ENCODE peak calls at places on chromosomes 5 and 9, in four cellular contexts. T, V, E and R are unnamed samples.

GRCh38 chr5:181170996-181171395 is 23.6 kb downstream of the OR2V2 start:
- DNase-seq in V (no peak), E (no peak), T (peak; percentile 37), R (no peak)

GRCh38 chr5:14730466-14730865 is 65.9 kb downstream of the OTULIN start:
- DNase-seq in V (no peak), E (no peak), T (no peak), R (no peak)

GRCh38 chr5:67111779-67112178 is 84.8 kb downstream of the CD180 start:
- DNase-seq in E (no peak), T (no peak), V (no peak), R (no peak)

GRCh38 chr9:121661328-121661727 is 9.9 kb downstream of the DAB2IP start:
- DNase-seq in T (no peak), E (no peak), V (no peak), R (no peak)

GRCh38 chr5:158014367-158014766 is 155.4 kb upstream of the CLINT1 start:
- DNase-seq in E (no peak), V (no peak), T (no peak), R (no peak)

GRCh38 chr9:126162611-126163381 is 163.8 kb upstream of the MVB12B start:
- DNase-seq in V (no peak), E (peak; percentile 32), T (no peak), R (no peak)

GRCh38 chr5:6780802-6781391 is 67.7 kb downstream of the TENT4A start:
- DNase-seq in T (no peak), V (no peak), E (no peak), R (peak; percentile 51)

GRCh38 chr9:8431505-8431904 is 631.9 kb upstream of the DMAC1 start:
- DNase-seq in E (no peak), T (no peak), V (no peak), R (no peak)

GRCh38 chr9:121690316-121690715 is 38.9 kb downstream of the DAB2IP start:
- DNase-seq in T (no peak), V (no peak), E (no peak), R (peak; percentile 72)

GRCh38 chr5:131418846-131419245 is 155.0 kb downstream of the CDC42SE2 start:
- DNase-seq in V (no peak), T (no peak), E (no peak), R (no peak)

GRCh38 chr5:73117088-73117755 is 3.2 kb upstream of the TMEM171 start:
- DNase-seq in V (no peak), T (no peak), E (no peak), R (no peak)

GRCh38 chr9:89742660-89743059 is 137.8 kb downstream of the GADD45G start:
- DNase-seq in T (no peak), V (no peak), E (no peak), R (no peak)

GRCh38 chr9:88991066-88992030 is at the start of gene S1PR3:
- DNase-seq in E (peak; percentile 81), V (peak; percentile 82), T (no peak), R (peak; percentile 79)

GRCh38 chr5:32475338-32476097 is 31.0 kb upstream of the ZFR start:
- DNase-seq in E (no peak), T (no peak), V (no peak), R (peak; percentile 53)

GRCh38 chr5:178207183-178207916 is 3.0 kb downstream of the HNRNPAB start:
- DNase-seq in V (no peak), T (peak; percentile 67), E (no peak), R (no peak)

GRCh38 chr9:91285729-91286353 is 75.9 kb downstream of the AUH start:
- DNase-seq in V (no peak), E (no peak), T (peak; percentile 54), R (no peak)

GRCh38 chr9:16928179-16928945 is 57.9 kb upstream of the BNC2 start:
- DNase-seq in E (no peak), V (no peak), T (peak; percentile 35), R (peak; percentile 76)

GRCh38 chr5:1958211-1959010 is 75.7 kb upstream of the IRX4 start:
- DNase-seq in T (no peak), E (peak; percentile 17), V (no peak), R (no peak)

GRCh38 chr5:54905942-54906537 is 79.4 kb downstream of the ESM1 start:
- DNase-seq in V (peak; percentile 46), T (peak; percentile 82), E (peak; percentile 79), R (peak; percentile 69)

GRCh38 chr5:61055434-61056006 is 106.7 kb downstream of the SMIM15 start:
- DNase-seq in E (no peak), V (no peak), T (peak; percentile 72), R (peak; percentile 67)

DNA sequence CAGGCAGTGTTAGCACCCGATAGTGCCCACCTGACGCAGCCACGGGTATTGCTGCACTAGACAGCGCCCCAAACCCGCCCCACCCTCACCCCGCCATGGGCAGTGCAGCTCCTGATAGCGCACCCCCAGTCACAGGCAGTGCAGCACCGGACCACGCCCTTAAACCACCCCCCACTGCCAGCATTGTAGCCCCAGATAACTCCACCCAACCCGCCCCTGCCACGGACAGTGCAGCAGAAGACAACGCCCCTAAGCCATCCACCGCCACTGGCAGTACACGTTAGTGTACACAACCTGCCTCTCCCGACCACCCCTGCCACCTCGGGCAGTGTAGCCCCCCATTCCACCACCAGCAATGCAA is 825 bp upstream of the PCAT7 start:
- DNase-seq in E (no peak), T (no peak), V (no peak), R (no peak)
- H3K56ac ChIP-seq in E (peak overlapping the region; percentile 10), T (no peak overlapping the region), V (no peak overlapping the region), R (peak overlapping the region; percentile 76)

GRCh38 chr5:172776235-172776594 is 5.2 kb upstream of the DUSP1 start:
- DNase-seq in E (no peak), V (no peak), T (no peak), R (no peak)

GRCh38 chr5:172778223-172778814 is 7.3 kb upstream of the DUSP1 start:
- DNase-seq in T (peak; percentile 89), E (no peak), V (no peak), R (peak; percentile 70)

GRCh38 chr5:172775326-172776234 is 4.6 kb upstream of the DUSP1 start:
- DNase-seq in V (no peak), T (peak; percentile 90), E (no peak), R (peak; percentile 39)

GRCh38 chr5:172779968-172780350 is 9.0 kb upstream of the DUSP1 start:
- DNase-seq in V (no peak), T (no peak), E (no peak), R (no peak)

DNA sequence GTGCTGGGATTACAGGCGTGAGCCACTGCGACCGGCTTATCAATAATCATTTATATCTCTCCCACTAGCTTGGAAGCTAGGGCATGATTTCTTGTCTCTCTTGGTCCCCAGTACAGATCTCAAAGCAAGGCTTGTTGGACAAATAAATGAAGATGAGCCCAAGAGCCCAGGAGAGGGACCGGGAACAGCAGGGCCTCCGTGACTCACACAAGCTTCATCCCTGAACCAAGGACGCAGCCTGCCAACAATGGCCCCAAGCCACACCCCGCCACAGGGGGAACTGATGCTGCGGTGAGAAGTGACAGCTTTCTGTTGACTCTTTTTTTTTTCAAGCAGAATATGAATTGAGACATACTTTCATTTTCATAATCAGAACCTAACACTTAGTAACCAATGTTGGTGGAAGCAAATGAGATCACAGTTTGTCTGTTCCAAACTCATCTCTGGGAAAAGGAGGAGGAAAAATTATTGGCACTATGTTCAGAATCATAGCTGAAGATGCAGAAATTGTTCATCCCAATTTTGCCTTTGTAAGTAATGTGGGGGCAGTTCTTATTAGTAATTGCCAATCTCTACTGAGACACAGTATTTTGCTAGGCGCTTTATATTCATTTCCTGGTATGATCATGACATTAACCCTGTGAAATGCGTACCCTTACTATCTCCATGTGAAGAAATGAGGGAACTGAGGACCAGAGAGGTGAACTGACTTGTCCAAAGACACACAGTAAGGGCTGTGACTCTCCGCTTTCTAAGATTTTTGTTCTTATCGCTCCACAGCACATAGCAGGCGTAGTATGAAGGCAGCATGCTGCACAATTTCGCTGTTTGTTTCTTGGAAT is 6.6 kb upstream of the DUSP1 start:
- DNase-seq in V (no peak), E (no peak), T (peak; percentile 85), R (peak; percentile 70)
- H3K4me1 ChIP-seq in V (no peaks in the 10 kb centered on the region), E (no peaks in the 10 kb centered on the region), T (peaks cover 23% of the 10 kb centered on the region), R (no peaks in the 10 kb centered on the region)

GRCh38 chr9:100100268-100100667 is 1.2 kb downstream of the INVS start:
- DNase-seq in E (no peak), V (no peak), T (no peak), R (no peak)

GRCh38 chr9:100098887-100099721 is at the start of the genes ERP44 and INVS:
- DNase-seq in E (peak; percentile 94), T (peak; percentile 99), V (peak; percentile 99), R (peak; percentile 100)

GRCh38 chr9:100099722-100100042 is 639 bp downstream of the INVS start:
- DNase-seq in E (no peak), V (no peak), T (no peak), R (no peak)

GRCh38 chr9:100096378-100096916 is 2.4 kb downstream of the ERP44 start:
- DNase-seq in T (no peak), V (no peak), E (no peak), R (no peak)

GRCh38 chr9:100098241-100098886 is 436 bp downstream of the ERP44 start:
- DNase-seq in T (peak; percentile 54), V (peak; percentile 82), E (peak; percentile 68), R (peak; percentile 88)
- H3K56ac ChIP-seq in T (peak overlapping the region; percentile 58), V (no peak overlapping the region), E (peak overlapping the region; percentile 56), R (peak overlapping the region; percentile 92)

GRCh38 chr9:94804316-94804715 is 77.8 kb downstream of the AOPEP start:
- DNase-seq in E (no peak), V (no peak), T (no peak), R (no peak)
- H3K4me1 ChIP-seq in E (no peaks in the 10 kb centered on the region), V (no peaks in the 10 kb centered on the region), T (peaks cover 19% of the 10 kb centered on the region), R (no peaks in the 10 kb centered on the region)

GRCh38 chr5:86427158-86427557 is 190.6 kb upstream of the COX7C start:
- DNase-seq in E (no peak), T (no peak), V (no peak), R (no peak)
- H3K56ac ChIP-seq in E (no peak overlapping the region), T (no peak overlapping the region), V (no peak overlapping the region), R (no peak overlapping the region)

GRCh38 chr9:130023994-130024596 is 18.9 kb downstream of the FNBP1 start:
- DNase-seq in V (no peak), T (no peak), E (no peak), R (no peak)

GRCh38 chr9:130023147-130023787 is 19.7 kb downstream of the FNBP1 start:
- DNase-seq in V (no peak), T (no peak), E (no peak), R (peak; percentile 32)

GRCh38 chr9:130024597-130024994 is 18.4 kb downstream of the FNBP1 start:
- DNase-seq in T (peak; percentile 47), E (no peak), V (no peak), R (no peak)

GRCh38 chr9:130021123-130021522 is 21.9 kb downstream of the FNBP1 start:
- DNase-seq in T (no peak), E (no peak), V (no peak), R (no peak)

GRCh38 chr9:130022566-130023146 is 20.3 kb downstream of the FNBP1 start:
- DNase-seq in E (no peak), V (no peak), T (no peak), R (no peak)
- H3K4me1 ChIP-seq in E (no peaks in the 10 kb centered on the region), V (no peaks in the 10 kb centered on the region), T (peaks cover 2% of the 10 kb centered on the region), R (no peaks in the 10 kb centered on the region)

GRCh38 chr9:116327702-116328440 is 174.3 kb downstream of the PAPPA start:
- DNase-seq in E (no peak), V (no peak), T (peak; percentile 69), R (no peak)
- H3K56ac ChIP-seq in E (no peak overlapping the region), V (no peak overlapping the region), T (no peak overlapping the region), R (no peak overlapping the region)

DNA sequence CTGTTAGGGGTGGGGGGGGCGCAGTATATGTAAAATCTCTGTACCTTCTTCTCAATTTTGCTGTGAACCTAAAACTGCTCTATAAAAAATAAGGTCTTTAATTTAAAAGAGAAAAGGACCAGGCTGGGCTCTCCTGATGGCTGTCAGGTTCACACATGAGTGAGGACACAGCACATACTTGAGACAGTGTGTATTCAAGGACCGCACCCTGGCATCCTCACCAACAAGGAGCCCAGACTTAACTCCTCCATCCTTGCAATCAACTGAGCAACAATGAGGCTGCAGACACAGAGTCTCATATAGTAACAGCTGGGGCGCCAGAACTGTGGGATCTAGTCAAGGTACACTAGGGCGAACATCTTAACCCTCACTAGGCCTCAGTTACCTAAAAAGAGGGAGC is 9.8 kb downstream of the TNIP1 start:
- DNase-seq in T (no peak), V (no peak), E (no peak), R (no peak)
- H3K4me1 ChIP-seq in T (peaks cover 42% of the 10 kb centered on the region), V (no peaks in the 10 kb centered on the region), E (peaks cover 3% of the 10 kb centered on the region), R (no peaks in the 10 kb centered on the region)